ENCODE peak calls at places on chromosome 4, in four cellular contexts. One of them, this sample, is unnamed.

GRCh38 chr4:102007959-102008425 is 217.5 kb downstream of the BANK1 start:
- DNase-seq in CD8-positive, alpha-beta T cell: no peak
- DNase-seq in heart left ventricle: no peak
- DNase-seq in ascending aorta: no peak
- DNase-seq in this sample: no peak

GRCh38 chr4:182404371-182404770 is 161.2 kb downstream of the TENM3 start:
- DNase-seq in CD8-positive, alpha-beta T cell: no peak
- DNase-seq in heart left ventricle: no peak
- DNase-seq in ascending aorta: no peak
- DNase-seq in this sample: no peak

GRCh38 chr4:53208749-53209148 is 157.1 kb downstream of the SCFD2 start:
- DNase-seq in CD8-positive, alpha-beta T cell: no peak
- DNase-seq in heart left ventricle: no peak
- DNase-seq in ascending aorta: no peak
- DNase-seq in this sample: no peak

GRCh38 chr4:182521006-182521405 is 277.8 kb downstream of the TENM3 start:
- DNase-seq in CD8-positive, alpha-beta T cell: no peak
- DNase-seq in heart left ventricle: no peak
- DNase-seq in ascending aorta: no peak
- DNase-seq in this sample: no peak

GRCh38 chr4:158193171-158193749 is 17.0 kb upstream of the TMEM144 start:
- DNase-seq in CD8-positive, alpha-beta T cell: no peak
- DNase-seq in heart left ventricle: no peak
- DNase-seq in ascending aorta: no peak
- DNase-seq in this sample: no peak

GRCh38 chr4:51925307-51925706 is 82.4 kb downstream of the DCUN1D4 start:
- DNase-seq in CD8-positive, alpha-beta T cell: no peak
- DNase-seq in heart left ventricle: no peak
- DNase-seq in ascending aorta: no peak
- DNase-seq in this sample: no peak

GRCh38 chr4:186714006-186714675 is 9.5 kb downstream of the FAT1 start:
- DNase-seq in CD8-positive, alpha-beta T cell: no peak
- DNase-seq in heart left ventricle: no peak
- DNase-seq in ascending aorta: no peak
- DNase-seq in this sample: no peak

GRCh38 chr4:42083816-42084215 is 68.6 kb downstream of the BEND4 start:
- DNase-seq in CD8-positive, alpha-beta T cell: no peak
- DNase-seq in heart left ventricle: no peak
- DNase-seq in ascending aorta: no peak
- DNase-seq in this sample: no peak

GRCh38 chr4:173517781-173518371 is 12.2 kb downstream of the HAND2 start:
- DNase-seq in CD8-positive, alpha-beta T cell: no peak
- DNase-seq in heart left ventricle: peak; percentile 54
- DNase-seq in ascending aorta: no peak
- DNase-seq in this sample: no peak

GRCh38 chr4:183798921-183799307 is 106.2 kb upstream of the STOX2 start:
- DNase-seq in CD8-positive, alpha-beta T cell: no peak
- DNase-seq in heart left ventricle: no peak
- DNase-seq in ascending aorta: no peak
- DNase-seq in this sample: no peak
- H3K4me3 ChIP-seq in CD8-positive, alpha-beta T cell: no peak overlapping the region
- H3K4me3 ChIP-seq in heart left ventricle: no peak overlapping the region
- H3K4me3 ChIP-seq in ascending aorta: peak overlapping the region; percentile 62
- H3K4me3 ChIP-seq in this sample: peak overlapping the region; percentile 78

GRCh38 chr4:163540448-163540847 is 46.0 kb downstream of the TMA16 start:
- DNase-seq in CD8-positive, alpha-beta T cell: no peak
- DNase-seq in heart left ventricle: no peak
- DNase-seq in ascending aorta: no peak
- DNase-seq in this sample: no peak
- H3K4me3 ChIP-seq in CD8-positive, alpha-beta T cell: no peak overlapping the region
- H3K4me3 ChIP-seq in heart left ventricle: no peak overlapping the region
- H3K4me3 ChIP-seq in ascending aorta: no peak overlapping the region
- H3K4me3 ChIP-seq in this sample: no peak overlapping the region

GRCh38 chr4:92235741-92236140 is 68.0 kb upstream of the GRID2 start:
- DNase-seq in CD8-positive, alpha-beta T cell: no peak
- DNase-seq in heart left ventricle: no peak
- DNase-seq in ascending aorta: no peak
- DNase-seq in this sample: no peak

GRCh38 chr4:92234393-92235176 is 69.2 kb upstream of the GRID2 start:
- DNase-seq in CD8-positive, alpha-beta T cell: no peak
- DNase-seq in heart left ventricle: no peak
- DNase-seq in ascending aorta: no peak
- DNase-seq in this sample: no peak

GRCh38 chr4:92237559-92237958 is 66.2 kb upstream of the GRID2 start:
- DNase-seq in CD8-positive, alpha-beta T cell: no peak
- DNase-seq in heart left ventricle: no peak
- DNase-seq in ascending aorta: no peak
- DNase-seq in this sample: no peak

GRCh38 chr4:92241094-92241493 is 62.7 kb upstream of the GRID2 start:
- DNase-seq in CD8-positive, alpha-beta T cell: no peak
- DNase-seq in heart left ventricle: no peak
- DNase-seq in ascending aorta: no peak
- DNase-seq in this sample: no peak

DNA sequence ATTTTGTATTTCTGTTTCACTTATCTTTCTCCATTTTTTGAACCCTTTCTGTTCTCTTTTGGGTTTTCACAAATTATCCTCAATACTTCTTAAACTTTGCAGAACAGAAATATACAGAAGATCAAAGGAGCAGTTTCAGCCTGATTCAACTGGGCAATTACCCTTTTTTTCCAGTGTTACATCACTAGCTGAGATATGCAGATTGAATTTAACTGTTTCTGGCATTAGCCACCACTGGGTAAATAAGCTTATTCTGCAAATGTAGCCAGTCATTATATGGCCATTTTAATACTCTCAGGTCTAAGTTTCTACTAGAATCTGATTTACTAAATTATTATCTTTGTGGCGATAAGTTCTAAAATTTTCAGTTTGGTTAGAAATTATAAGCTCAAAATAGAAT is 66.9 kb upstream of the GRID2 start:
- DNase-seq in CD8-positive, alpha-beta T cell: no peak
- DNase-seq in heart left ventricle: no peak
- DNase-seq in ascending aorta: no peak
- DNase-seq in this sample: no peak
- H3K4me3 ChIP-seq in CD8-positive, alpha-beta T cell: no peak overlapping the region
- H3K4me3 ChIP-seq in heart left ventricle: no peak overlapping the region
- H3K4me3 ChIP-seq in ascending aorta: no peak overlapping the region
- H3K4me3 ChIP-seq in this sample: no peak overlapping the region

DNA sequence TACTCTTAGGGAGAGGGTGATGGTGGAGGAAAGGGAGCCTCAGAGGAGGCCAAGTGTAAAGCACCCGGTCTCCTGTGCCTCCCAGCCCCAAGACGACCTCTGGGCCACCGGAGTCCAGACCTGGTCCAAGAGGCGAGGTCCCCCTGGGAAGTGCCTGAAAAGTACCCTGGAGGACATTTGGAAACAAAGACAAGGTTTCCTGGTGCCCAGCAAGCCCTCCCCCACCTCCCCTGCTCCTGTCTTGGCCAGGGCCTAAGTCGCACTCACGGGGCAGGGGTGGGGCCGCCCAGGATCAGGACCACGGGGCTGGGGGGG is 532 bp upstream of the SH3BP2 start:
- DNase-seq in CD8-positive, alpha-beta T cell: no peak
- DNase-seq in heart left ventricle: peak; percentile 20
- DNase-seq in ascending aorta: no peak
- DNase-seq in this sample: no peak
- H3K4me3 ChIP-seq in CD8-positive, alpha-beta T cell: no peak overlapping the region
- H3K4me3 ChIP-seq in heart left ventricle: no peak overlapping the region
- H3K4me3 ChIP-seq in ascending aorta: no peak overlapping the region
- H3K4me3 ChIP-seq in this sample: peak overlapping the region; percentile 80

GRCh38 chr4:2483237-2483636 is 14.3 kb downstream of the RNF4 start:
- DNase-seq in CD8-positive, alpha-beta T cell: no peak
- DNase-seq in heart left ventricle: no peak
- DNase-seq in ascending aorta: no peak
- DNase-seq in this sample: no peak

GRCh38 chr4:2482693-2483092 is 13.8 kb downstream of the RNF4 start:
- DNase-seq in CD8-positive, alpha-beta T cell: no peak
- DNase-seq in heart left ventricle: peak; percentile 65
- DNase-seq in ascending aorta: no peak
- DNase-seq in this sample: no peak

GRCh38 chr4:2482192-2482591 is 13.3 kb downstream of the RNF4 start:
- DNase-seq in CD8-positive, alpha-beta T cell: no peak
- DNase-seq in heart left ventricle: no peak
- DNase-seq in ascending aorta: no peak
- DNase-seq in this sample: no peak

GRCh38 chr4:2478220-2478619 is 9.3 kb downstream of the RNF4 start:
- DNase-seq in CD8-positive, alpha-beta T cell: no peak
- DNase-seq in heart left ventricle: no peak
- DNase-seq in ascending aorta: no peak
- DNase-seq in this sample: no peak

DNA sequence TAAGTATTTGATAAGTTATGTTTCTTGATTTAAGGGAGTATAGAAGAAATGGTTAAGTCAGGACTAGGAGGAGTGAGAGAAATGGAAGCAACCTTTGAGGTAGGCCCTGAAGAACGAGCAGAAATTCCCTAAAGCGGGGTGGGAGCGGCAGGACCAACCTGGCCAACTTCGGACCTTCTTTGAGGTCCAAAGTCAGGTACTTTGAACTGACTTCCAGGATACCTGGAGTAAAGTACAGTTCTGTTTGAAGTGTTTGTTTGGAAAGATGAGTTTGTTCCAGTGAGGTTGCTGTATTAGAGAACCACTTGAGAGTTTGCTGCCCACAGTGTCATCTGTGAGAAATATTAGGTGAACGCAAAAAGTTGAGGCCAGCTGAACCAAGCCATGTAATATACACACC is 11.7 kb downstream of the RNF4 start:
- DNase-seq in CD8-positive, alpha-beta T cell: no peak
- DNase-seq in heart left ventricle: no peak
- DNase-seq in ascending aorta: no peak
- DNase-seq in this sample: no peak
- H3K4me3 ChIP-seq in CD8-positive, alpha-beta T cell: no peak overlapping the region
- H3K4me3 ChIP-seq in heart left ventricle: no peak overlapping the region
- H3K4me3 ChIP-seq in ascending aorta: no peak overlapping the region
- H3K4me3 ChIP-seq in this sample: no peak overlapping the region

This sample was measured in coronary artery.